ENCODE peak calls at places on chromosomes 1 and 21, in six cellular contexts. C is omental fat pad, S is heart right ventricle, F is tibial artery, I is mesendoderm, A is Calu3. M is an unnamed sample.

GRCh38 chr1:147804942-147805723 is 44.7 kb upstream of the GJA5 start:
- DNase-seq in C (no peak), S (no peak), F (no peak), I (no peak), A (no peak), M (no peak)

GRCh38 chr1:25080294-25081209 is 150.5 kb upstream of the RUNX3 start:
- DNase-seq in C (no peak), S (no peak), F (no peak), I (peak), A (no peak), M (no peak)

GRCh38 chr21:33403786-33404571 is 766 bp downstream of the IFNGR2 start:
- DNase-seq in C (no peak), S (peak), F (peak), I (peak), A (peak), M (peak)

GRCh38 chr1:49016030-49016991 is 239.6 kb upstream of the BEND5 start:
- DNase-seq in C (no peak), S (no peak), F (no peak), I (peak), A (no peak), M (no peak)

GRCh38 chr1:101228424-101229134 is 8.2 kb upstream of the S1PR1 start:
- DNase-seq in C (no peak), S (no peak), F (no peak), I (no peak), A (no peak), M (no peak)

GRCh38 chr1:4309676-4310320 is 344.6 kb upstream of the AJAP1 start:
- DNase-seq in C (no peak), S (no peak), F (no peak), I (no peak), A (no peak), M (no peak)

GRCh38 chr1:235067396-235068154 is 61.1 kb downstream of the TOMM20 start:
- DNase-seq in C (peak), S (peak), F (peak), I (peak), A (peak), M (peak)

GRCh38 chr1:89821322-89822108 is 683 bp downstream of the LRRC8D start:
- DNase-seq in C (no peak), S (peak), F (no peak), I (peak), A (peak), M (peak)

GRCh38 chr1:181656491-181656890 is 173.2 kb downstream of the CACNA1E start:
- DNase-seq in C (no peak), S (no peak), F (no peak), I (no peak), A (no peak), M (no peak)

GRCh38 chr1:218284377-218284916 is 646 bp upstream of the RRP15 start:
- DNase-seq in C (no peak), S (no peak), F (no peak), I (no peak), A (no peak), M (no peak)

GRCh38 chr1:27992271-27992670 is 32.5 kb downstream of the XKR8 start:
- DNase-seq in C (no peak), S (peak), F (no peak), I (no peak), A (no peak), M (no peak)

GRCh38 chr1:35708952-35709351 is 9.7 kb downstream of the C1orf216 start:
- DNase-seq in C (no peak), S (no peak), F (no peak), I (no peak), A (no peak), M (no peak)

GRCh38 chr1:19621274-19621950 is 22.7 kb upstream of the NBL1 start:
- DNase-seq in C (no peak), S (no peak), F (no peak), I (no peak), A (no peak), M (no peak)

GRCh38 chr1:210792703-210793102 is 341.2 kb downstream of the KCNH1 start:
- DNase-seq in C (no peak), S (no peak), F (no peak), I (peak), A (no peak), M (no peak)

GRCh38 chr1:214400136-214400535 is 119.2 kb downstream of the SMYD2 start:
- DNase-seq in C (no peak), S (no peak), F (no peak), I (no peak), A (no peak), M (no peak)

GRCh38 chr1:236147521-236148470 is 5.5 kb downstream of the GPR137B start:
- DNase-seq in C (no peak), S (no peak), F (no peak), I (no peak), A (no peak), M (no peak)

GRCh38 chr1:66239834-66240233 is 294.1 kb upstream of the SGIP1 start:
- DNase-seq in C (no peak), S (no peak), F (no peak), I (peak), A (no peak), M (no peak)

GRCh38 chr1:183094376-183094775 is 71.2 kb downstream of the LAMC1 start:
- DNase-seq in C (no peak), S (no peak), F (no peak), I (no peak), A (no peak), M (no peak)

GRCh38 chr1:234928642-234929041 is 200.0 kb downstream of the TOMM20 start:
- DNase-seq in C (no peak), S (no peak), F (no peak), I (no peak), A (no peak), M (no peak)

GRCh38 chr1:53328009-53328489 is at the start of gene LRP8:
- DNase-seq in C (peak), S (peak), F (peak), I (peak), A (peak), M (peak)

GRCh38 chr1:97903626-97904025 is 17.2 kb downstream of the DPYD start:
- DNase-seq in C (no peak), S (peak), F (no peak), I (no peak), A (no peak), M (no peak)

GRCh38 chr21:38985423-38986378 is 180.0 kb downstream of the ETS2 start:
- DNase-seq in C (peak), S (peak), F (peak), I (no peak), A (no peak), M (peak)

GRCh38 chr1:43232071-43232470 is 37.7 kb upstream of the TMEM125 start:
- DNase-seq in C (no peak), S (no peak), F (peak), I (peak), A (peak), M (no peak)

GRCh38 chr1:201137579-201138310 is 10.8 kb upstream of the ASCL5 start:
- DNase-seq in C (no peak), S (peak), F (peak), I (no peak), A (no peak), M (peak)

GRCh38 chr1:21244154-21244553 is 46.1 kb downstream of the ECE1 start:
- DNase-seq in C (no peak), S (no peak), F (no peak), I (no peak), A (no peak), M (peak)

GRCh38 chr21:42425603-42425985 is 21.9 kb downstream of the UBASH3A start:
- DNase-seq in C (no peak), S (no peak), F (no peak), I (no peak), A (no peak), M (no peak)

GRCh38 chr1:237690656-237691055 is 200.1 kb downstream of the ZP4 start:
- DNase-seq in C (no peak), S (no peak), F (no peak), I (no peak), A (no peak), M (no peak)

GRCh38 chr1:234602334-234603220 is 7.4 kb downstream of the IRF2BP2 start:
- DNase-seq in C (no peak), S (peak), F (no peak), I (no peak), A (peak), M (peak)

GRCh38 chr1:80214888-80215540 is 1208.5 kb upstream of the ADGRL4 start:
- DNase-seq in C (no peak), S (no peak), F (no peak), I (no peak), A (no peak), M (no peak)

GRCh38 chr1:228457017-228457395 is 30.2 kb upstream of the RNF187 start:
- DNase-seq in C (no peak), S (no peak), F (no peak), I (no peak), A (no peak), M (no peak)

GRCh38 chr21:33712022-33712803 is 69.9 kb downstream of the ITSN1 start:
- DNase-seq in C (no peak), S (no peak), F (no peak), I (no peak), A (no peak), M (no peak)

GRCh38 chr21:44423312-44423821 is 31.9 kb upstream of the LRRC3 start:
- DNase-seq in C (no peak), S (no peak), F (peak), I (no peak), A (no peak), M (no peak)

GRCh38 chr1:246147471-246148461 is 359.3 kb downstream of the SMYD3 start:
- DNase-seq in C (no peak), S (no peak), F (no peak), I (peak), A (no peak), M (no peak)

GRCh38 chr1:9062846-9063245 is 6.6 kb downstream of the SLC2A5 start:
- DNase-seq in C (no peak), S (no peak), F (no peak), I (no peak), A (no peak), M (no peak)

GRCh38 chr1:61757945-61758344 is 15.7 kb downstream of the PATJ start:
- DNase-seq in C (no peak), S (no peak), F (no peak), I (peak), A (no peak), M (no peak)

GRCh38 chr1:17624540-17625256 is 85.2 kb downstream of the ARHGEF10L start:
- DNase-seq in C (peak), S (peak), F (peak), I (no peak), A (peak), M (peak)

GRCh38 chr1:107141491-107142369 is 891 bp downstream of the NTNG1 start:
- DNase-seq in C (no peak), S (no peak), F (no peak), I (peak), A (peak), M (peak)